ENCODE peak calls at places on chromosomes 3 and 15, in nine cellular contexts. S, H, J, E, W, Y, Q, V and A are unnamed samples.

GRCh38 chr3:155312781-155313180 is 19.3 kb upstream of the STRIT1 start:
- DNase-seq in V (no peak), J (no peak), S (no peak), Y (no peak), H (no peak), W (no peak), Q (no peak), E (no peak), A (peak)

GRCh38 chr15:79166311-79166955 is 75.9 kb upstream of the RASGRF1 start:
- DNase-seq in Y (no peak), E (no peak), V (no peak), H (no peak), S (no peak), W (no peak), Q (no peak), J (no peak), A (no peak)

GRCh38 chr3:171284308-171285075 is 175.7 kb downstream of the TNIK start:
- DNase-seq in H (no peak), E (no peak), V (no peak), S (peak), W (peak), Q (no peak), J (no peak), Y (no peak), A (peak)

GRCh38 chr3:127074900-127075360 is 92.0 kb downstream of the PLXNA1 start:
- DNase-seq in Y (peak), Q (no peak), V (peak), S (peak), H (peak), E (no peak), W (no peak), J (no peak), A (peak)

GRCh38 chr15:33612721-33613304 is 302.0 kb downstream of the RYR3 start:
- DNase-seq in Y (no peak), H (no peak), V (no peak), J (no peak), S (no peak), Q (no peak), E (no peak), W (no peak), A (no peak)

GRCh38 chr15:64351265-64351664 is 4.7 kb downstream of the CSNK1G1 start:
- DNase-seq in Q (no peak), J (no peak), E (no peak), Y (no peak), W (no peak), S (no peak), V (no peak), H (no peak), A (no peak)

GRCh38 chr3:157135671-157136396 is 24.1 kb downstream of the CCNL1 start:
- DNase-seq in W (peak), S (no peak), V (no peak), J (no peak), H (peak), Q (no peak), E (no peak), Y (no peak), A (no peak)

GRCh38 chr15:22980189-22981136 is at the start of gene CYFIP1:
- DNase-seq in Y (no peak), W (peak), Q (no peak), H (peak), J (peak), S (peak), E (peak), V (no peak), A (peak)

GRCh38 chr15:26081758-26082068 is 218.6 kb upstream of the ATP10A start:
- DNase-seq in Q (no peak), S (no peak), W (peak), Y (no peak), V (no peak), J (no peak), E (no peak), H (no peak), A (no peak)

GRCh38 chr3:23055733-23056376 is 147.3 kb upstream of the UBE2E2 start:
- DNase-seq in S (no peak), E (peak), W (no peak), J (no peak), Y (no peak), V (no peak), Q (no peak), H (no peak), A (peak)

GRCh38 chr3:97960561-97961275 is 11.5 kb downstream of the RIOX2 start:
- DNase-seq in E (no peak), V (no peak), S (no peak), W (no peak), Q (no peak), H (no peak), Y (no peak), J (no peak), A (peak)

GRCh38 chr3:31762888-31763351 is 218.1 kb downstream of the OSBPL10 start:
- DNase-seq in Q (no peak), Y (no peak), S (no peak), E (no peak), H (no peak), J (no peak), V (no peak), W (no peak), A (peak)

GRCh38 chr3:17135696-17136095 is 250.9 kb downstream of the PLCL2 start:
- DNase-seq in E (no peak), W (no peak), Q (no peak), J (no peak), V (no peak), Y (no peak), H (no peak), S (no peak), A (no peak)

GRCh38 chr15:22949074-22949547 is 31.1 kb downstream of the CYFIP1 start:
- DNase-seq in H (peak), S (peak), J (no peak), W (no peak), E (peak), Y (no peak), Q (no peak), V (no peak), A (peak)